ENCODE peak calls at places on chromosomes 13 and 19, in ten cellular contexts. One of them, this sample, is unnamed. For H3K4me1, the result is how much of the 10 kb centered on the place peaks cover.

GRCh38 chr19:2663920-2664571 is 38.4 kb downstream of the GNG7 start:
- DNase-seq in transverse colon: peak
- DNase-seq in GM12878: no peak
- DNase-seq in HCT116: no peak
- DNase-seq in HepG2: no peak
- DNase-seq in spleen: peak
- DNase-seq in esophagus muscularis mucosa: no peak
- DNase-seq in prostate gland: no peak
- DNase-seq in upper lobe of left lung: no peak
- DNase-seq in K562: peak
- DNase-seq in this sample: peak

GRCh38 chr19:58529405-58529804 is 9.8 kb upstream of the ZBTB45 start:
- DNase-seq in GM12878: no peak
- DNase-seq in HCT116: no peak
- DNase-seq in prostate gland: no peak
- DNase-seq in esophagus muscularis mucosa: no peak
- DNase-seq in upper lobe of left lung: no peak
- DNase-seq in K562: no peak
- DNase-seq in transverse colon: no peak
- DNase-seq in spleen: no peak
- DNase-seq in HepG2: no peak
- DNase-seq in this sample: no peak

GRCh38 chr13:83634601-83635000 is 247.7 kb downstream of the SLITRK1 start:
- DNase-seq in transverse colon: no peak
- DNase-seq in GM12878: no peak
- DNase-seq in esophagus muscularis mucosa: no peak
- DNase-seq in upper lobe of left lung: no peak
- DNase-seq in HCT116: no peak
- DNase-seq in prostate gland: no peak
- DNase-seq in K562: no peak
- DNase-seq in HepG2: no peak
- DNase-seq in spleen: no peak
- DNase-seq in this sample: no peak

GRCh38 chr13:92640936-92641335 is 585.7 kb upstream of the GPC6 start:
- DNase-seq in prostate gland: no peak
- DNase-seq in HCT116: no peak
- DNase-seq in K562: no peak
- DNase-seq in HepG2: no peak
- DNase-seq in transverse colon: no peak
- DNase-seq in spleen: no peak
- DNase-seq in esophagus muscularis mucosa: no peak
- DNase-seq in upper lobe of left lung: no peak
- DNase-seq in GM12878: no peak
- DNase-seq in this sample: no peak

GRCh38 chr19:6587093-6587820 is 3.7 kb downstream of the CD70 start:
- DNase-seq in upper lobe of left lung: no peak
- DNase-seq in HepG2: no peak
- DNase-seq in esophagus muscularis mucosa: no peak
- DNase-seq in K562: no peak
- DNase-seq in prostate gland: no peak
- DNase-seq in transverse colon: no peak
- DNase-seq in GM12878: no peak
- DNase-seq in spleen: no peak
- DNase-seq in HCT116: no peak
- DNase-seq in this sample: no peak

GRCh38 chr19:35107541-35107939 is 8.1 kb upstream of the FXYD3 start:
- DNase-seq in GM12878: no peak
- DNase-seq in transverse colon: peak
- DNase-seq in spleen: no peak
- DNase-seq in upper lobe of left lung: no peak
- DNase-seq in HCT116: peak
- DNase-seq in prostate gland: no peak
- DNase-seq in HepG2: peak
- DNase-seq in esophagus muscularis mucosa: no peak
- DNase-seq in K562: peak
- DNase-seq in this sample: peak

GRCh38 chr19:29672933-29673336 is 7.7 kb downstream of the PLEKHF1 start:
- DNase-seq in HCT116: no peak
- DNase-seq in GM12878: peak
- DNase-seq in esophagus muscularis mucosa: no peak
- DNase-seq in K562: no peak
- DNase-seq in prostate gland: no peak
- DNase-seq in upper lobe of left lung: no peak
- DNase-seq in HepG2: no peak
- DNase-seq in transverse colon: peak
- DNase-seq in spleen: peak
- DNase-seq in this sample: peak

GRCh38 chr13:74290324-74290773 is 156.1 kb upstream of the KLF12 start:
- DNase-seq in HepG2: peak
- DNase-seq in esophagus muscularis mucosa: no peak
- DNase-seq in prostate gland: peak
- DNase-seq in HCT116: peak
- DNase-seq in GM12878: no peak
- DNase-seq in transverse colon: peak
- DNase-seq in upper lobe of left lung: no peak
- DNase-seq in K562: no peak
- DNase-seq in spleen: no peak
- DNase-seq in this sample: no peak

GRCh38 chr13:28357846-28358496 is 137.0 kb downstream of the FLT1 start:
- DNase-seq in HCT116: no peak
- DNase-seq in esophagus muscularis mucosa: no peak
- DNase-seq in GM12878: no peak
- DNase-seq in upper lobe of left lung: no peak
- DNase-seq in transverse colon: no peak
- DNase-seq in prostate gland: no peak
- DNase-seq in spleen: no peak
- DNase-seq in K562: no peak
- DNase-seq in HepG2: no peak
- DNase-seq in this sample: no peak

GRCh38 chr13:95222733-95223018 is 78.6 kb downstream of the ABCC4 start:
- DNase-seq in prostate gland: no peak
- DNase-seq in transverse colon: no peak
- DNase-seq in esophagus muscularis mucosa: no peak
- DNase-seq in GM12878: no peak
- DNase-seq in K562: no peak
- DNase-seq in HepG2: no peak
- DNase-seq in upper lobe of left lung: no peak
- DNase-seq in spleen: no peak
- DNase-seq in HCT116: no peak
- DNase-seq in this sample: no peak

GRCh38 chr13:72290962-72291681 is 424.1 kb upstream of the DACH1 start:
- DNase-seq in upper lobe of left lung: no peak
- DNase-seq in K562: no peak
- DNase-seq in esophagus muscularis mucosa: no peak
- DNase-seq in transverse colon: no peak
- DNase-seq in HCT116: peak
- DNase-seq in spleen: no peak
- DNase-seq in prostate gland: no peak
- DNase-seq in GM12878: no peak
- DNase-seq in HepG2: no peak
- DNase-seq in this sample: no peak

GRCh38 chr13:99969934-99970760 is 1.4 kb downstream of the ZIC5 start:
- DNase-seq in esophagus muscularis mucosa: no peak
- DNase-seq in K562: peak
- DNase-seq in spleen: no peak
- DNase-seq in transverse colon: no peak
- DNase-seq in upper lobe of left lung: peak
- DNase-seq in HCT116: peak
- DNase-seq in GM12878: no peak
- DNase-seq in prostate gland: no peak
- DNase-seq in HepG2: peak
- DNase-seq in this sample: no peak

GRCh38 chr13:72462726-72463125 is 264.7 kb downstream of the MZT1 start:
- DNase-seq in esophagus muscularis mucosa: no peak
- DNase-seq in spleen: no peak
- DNase-seq in upper lobe of left lung: no peak
- DNase-seq in HepG2: no peak
- DNase-seq in transverse colon: no peak
- DNase-seq in K562: no peak
- DNase-seq in GM12878: no peak
- DNase-seq in HCT116: no peak
- DNase-seq in prostate gland: no peak
- DNase-seq in this sample: no peak

GRCh38 chr13:45310341-45311138 is 30.4 kb downstream of the TPT1 start:
- DNase-seq in HCT116: no peak
- DNase-seq in K562: no peak
- DNase-seq in spleen: no peak
- DNase-seq in esophagus muscularis mucosa: no peak
- DNase-seq in transverse colon: no peak
- DNase-seq in GM12878: no peak
- DNase-seq in HepG2: no peak
- DNase-seq in upper lobe of left lung: no peak
- DNase-seq in prostate gland: no peak
- DNase-seq in this sample: no peak

GRCh38 chr19:4557971-4558941 is 1.2 kb downstream of the SEMA6B start:
- DNase-seq in HepG2: no peak
- DNase-seq in GM12878: no peak
- DNase-seq in prostate gland: no peak
- DNase-seq in K562: no peak
- DNase-seq in transverse colon: peak
- DNase-seq in HCT116: no peak
- DNase-seq in upper lobe of left lung: peak
- DNase-seq in spleen: peak
- DNase-seq in esophagus muscularis mucosa: no peak
- DNase-seq in this sample: peak

GRCh38 chr13:44967656-44968451 is 21.4 kb downstream of the NUFIP1 start:
- DNase-seq in upper lobe of left lung: no peak
- DNase-seq in HepG2: no peak
- DNase-seq in prostate gland: peak
- DNase-seq in transverse colon: no peak
- DNase-seq in GM12878: no peak
- DNase-seq in esophagus muscularis mucosa: no peak
- DNase-seq in K562: no peak
- DNase-seq in spleen: no peak
- DNase-seq in HCT116: no peak
- DNase-seq in this sample: no peak

GRCh38 chr13:26021516-26021915 is 30.3 kb downstream of the SHISA2 start:
- DNase-seq in upper lobe of left lung: no peak
- DNase-seq in HCT116: no peak
- DNase-seq in esophagus muscularis mucosa: no peak
- DNase-seq in prostate gland: no peak
- DNase-seq in transverse colon: no peak
- DNase-seq in spleen: no peak
- DNase-seq in K562: no peak
- DNase-seq in HepG2: no peak
- DNase-seq in GM12878: no peak
- DNase-seq in this sample: no peak

GRCh38 chr19:19205416-19206410 is 2.5 kb upstream of the NR2C2AP start:
- DNase-seq in prostate gland: no peak
- DNase-seq in esophagus muscularis mucosa: no peak
- DNase-seq in upper lobe of left lung: no peak
- DNase-seq in K562: no peak
- DNase-seq in spleen: no peak
- DNase-seq in GM12878: no peak
- DNase-seq in transverse colon: no peak
- DNase-seq in HepG2: no peak
- DNase-seq in HCT116: no peak
- DNase-seq in this sample: no peak
- H3K4me1 ChIP-seq in prostate gland: under half
- H3K4me1 ChIP-seq in esophagus muscularis mucosa: under half
- H3K4me1 ChIP-seq in upper lobe of left lung: under half
- H3K4me1 ChIP-seq in K562: under half
- H3K4me1 ChIP-seq in spleen: under half
- H3K4me1 ChIP-seq in GM12878: under half
- H3K4me1 ChIP-seq in transverse colon: under half
- H3K4me1 ChIP-seq in HepG2: under half
- H3K4me1 ChIP-seq in HCT116: under half
- H3K4me1 ChIP-seq in this sample: under half

GRCh38 chr19:48321372-48321621 is 4.1 kb upstream of the EMP3 start:
- DNase-seq in esophagus muscularis mucosa: peak
- DNase-seq in HCT116: peak
- DNase-seq in GM12878: peak
- DNase-seq in transverse colon: peak
- DNase-seq in prostate gland: peak
- DNase-seq in HepG2: no peak
- DNase-seq in spleen: peak
- DNase-seq in upper lobe of left lung: peak
- DNase-seq in K562: peak
- DNase-seq in this sample: peak
- TF ChIP-seq POLR2AphosphoS5 in esophagus muscularis mucosa: no peak
- TF ChIP-seq POLR2AphosphoS5 in HCT116: no peak
- TF ChIP-seq POLR2AphosphoS5 in GM12878: no peak
- TF ChIP-seq POLR2AphosphoS5 in transverse colon: no peak
- TF ChIP-seq POLR2AphosphoS5 in prostate gland: no peak
- TF ChIP-seq POLR2AphosphoS5 in HepG2: no peak
- TF ChIP-seq POLR2AphosphoS5 in spleen: no peak
- TF ChIP-seq POLR2AphosphoS5 in upper lobe of left lung: no peak
- TF ChIP-seq POLR2AphosphoS5 in K562: no peak
- TF ChIP-seq POLR2AphosphoS5 in this sample: no peak

GRCh38 chr19:50430888-50431342 is 1.8 kb upstream of the MYBPC2 start:
- DNase-seq in upper lobe of left lung: no peak
- DNase-seq in esophagus muscularis mucosa: no peak
- DNase-seq in spleen: no peak
- DNase-seq in K562: no peak
- DNase-seq in HepG2: no peak
- DNase-seq in HCT116: no peak
- DNase-seq in transverse colon: no peak
- DNase-seq in GM12878: no peak
- DNase-seq in prostate gland: no peak
- DNase-seq in this sample: no peak
- TF ChIP-seq POLR2A in upper lobe of left lung: no peak
- TF ChIP-seq POLR2A in esophagus muscularis mucosa: no peak
- TF ChIP-seq POLR2A in spleen: no peak
- TF ChIP-seq POLR2A in K562: no peak
- TF ChIP-seq POLR2A in HepG2: no peak
- TF ChIP-seq POLR2A in HCT116: no peak
- TF ChIP-seq POLR2A in transverse colon: no peak
- TF ChIP-seq POLR2A in GM12878: no peak
- TF ChIP-seq POLR2A in prostate gland: no peak
- TF ChIP-seq POLR2A in this sample: no peak

DNA sequence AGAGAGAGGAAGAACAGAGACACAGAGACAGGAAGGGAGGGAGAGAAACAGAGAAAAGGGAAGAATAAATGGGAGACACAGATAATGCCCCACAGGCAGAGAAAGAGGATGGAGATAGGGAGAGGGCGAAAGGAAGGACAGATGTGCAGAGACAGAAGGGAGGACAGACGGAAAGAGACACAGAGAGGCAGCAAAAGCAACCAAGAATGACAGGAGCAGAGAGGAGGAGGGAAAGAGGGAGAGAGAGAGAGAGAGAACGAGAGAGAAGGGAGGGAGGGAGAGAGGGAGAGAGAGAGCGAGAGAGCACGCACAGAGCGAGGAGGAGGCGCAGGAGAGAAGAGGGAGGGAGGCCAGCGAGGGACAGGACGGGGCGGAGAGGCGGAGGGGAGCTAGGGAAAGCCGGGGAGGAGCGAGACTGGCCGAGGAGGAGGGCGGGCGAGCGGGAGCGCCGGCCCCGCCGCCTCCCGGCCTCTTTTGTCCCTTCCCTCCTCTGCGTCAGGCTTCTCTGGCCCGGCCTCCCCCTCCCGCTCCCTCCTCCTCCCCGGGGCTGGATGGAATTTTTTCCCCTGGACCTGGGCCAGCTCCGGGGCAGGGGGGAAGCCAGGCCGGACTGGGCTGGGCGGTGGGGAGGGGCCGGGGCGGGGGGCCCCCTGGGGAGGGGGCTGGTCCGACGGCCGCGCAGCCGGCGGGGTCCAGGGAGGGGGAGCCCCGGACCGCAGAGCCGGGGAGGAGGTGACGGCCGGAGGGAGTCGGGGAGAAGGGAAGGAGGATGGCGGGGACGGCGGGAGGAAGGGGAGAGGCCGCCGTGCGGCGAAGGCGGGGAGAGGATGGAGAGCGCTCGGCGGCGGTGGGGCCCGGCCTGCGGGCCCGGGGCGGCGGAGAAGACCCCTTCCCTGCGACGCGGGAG is 4.2 kb upstream of the SPACA6 start:
- DNase-seq in transverse colon: peak
- DNase-seq in upper lobe of left lung: peak
- DNase-seq in spleen: peak
- DNase-seq in prostate gland: peak
- DNase-seq in HepG2: peak
- DNase-seq in K562: peak
- DNase-seq in esophagus muscularis mucosa: peak
- DNase-seq in GM12878: no peak
- DNase-seq in HCT116: peak
- DNase-seq in this sample: peak
- H3K4me1 ChIP-seq in transverse colon: under half
- H3K4me1 ChIP-seq in upper lobe of left lung: under half
- H3K4me1 ChIP-seq in spleen: half or more
- H3K4me1 ChIP-seq in prostate gland: under half
- H3K4me1 ChIP-seq in HepG2: under half
- H3K4me1 ChIP-seq in K562: half or more
- H3K4me1 ChIP-seq in esophagus muscularis mucosa: under half
- H3K4me1 ChIP-seq in GM12878: under half
- H3K4me1 ChIP-seq in HCT116: under half
- H3K4me1 ChIP-seq in this sample: under half